ENCODE peak calls at places on chromosome 20, in ten cellular contexts. W is stimulated activated naive CD8-positive, alpha-beta T cell treated with anti-CD3 and anti-CD28 coated beads, Interleukin-15, Interleukin-2, amounts not matched to agents 100 U/mL and 50 U/mL, for 24 hours; B is HCT116; R is heart right ventricle; A is sciatic nerve; O is upper lobe of right lung; M is CD8-positive, alpha-beta T cell; Q is CD4-positive, alpha-beta T cell; C is activated CD8-positive, alpha-beta memory T cell treated with anti-CD3 and anti-CD28 coated beads, Interleukin-2, amount 10 ng/mL, durations not matched to agents 7 days and 5 days; V is left ventricle myocardium superior. Y is an unnamed sample.

GRCh38 chr20:62133051-62133845 is 9.9 kb downstream of the PSMA7 start:
- ATAC-seq in W (no peak), B (no peak), R (peak; percentile 74), A (peak; percentile 37), O (peak; percentile 77), M (no peak), Q (no peak), C (no peak), V (peak; percentile 44), Y (peak; percentile 40)

GRCh38 chr20:24109008-24109407 is 120.4 kb upstream of the GGTLC1 start:
- ATAC-seq in W (peak; percentile 36), B (no peak), R (no peak), A (no peak), O (peak; percentile 13), M (peak; percentile 73), Q (no peak), C (peak; percentile 87), V (no peak), Y (no peak)

GRCh38 chr20:21100590-21101452 is 5.3 kb downstream of the LINC00237 start:
- ATAC-seq in W (no peak), B (no peak), R (no peak), A (peak; percentile 24), O (peak; percentile 13), M (no peak), Q (no peak), C (peak; percentile 18), V (no peak), Y (no peak)

GRCh38 chr20:17845701-17846475 is 122.7 kb downstream of the SNX5 start:
- ATAC-seq in W (no peak), B (no peak), R (no peak), A (no peak), O (peak; percentile 52), M (no peak), Q (no peak), C (peak; percentile 35), V (no peak), Y (no peak)

GRCh38 chr20:38337561-38338140 is 8.6 kb upstream of the LBP start:
- ATAC-seq in W (no peak), B (peak; percentile 99), R (no peak), A (peak; percentile 80), O (peak; percentile 66), M (no peak), Q (no peak), C (no peak), V (peak; percentile 17), Y (no peak)

GRCh38 chr20:62508641-62509051 is 32.9 kb upstream of the GATA5 start:
- ATAC-seq in W (peak; percentile 45), B (peak; percentile 46), R (no peak), A (no peak), O (no peak), M (peak; percentile 11), Q (peak; percentile 24), C (peak; percentile 59), V (no peak), Y (no peak)

GRCh38 chr20:53070714-53071392 is 98.7 kb downstream of the TSHZ2 start:
- ATAC-seq in W (peak; percentile 71), B (no peak), R (no peak), A (no peak), O (no peak), M (no peak), Q (peak; percentile 78), C (no peak), V (no peak), Y (no peak)

GRCh38 chr20:22815584-22815983 is 219.5 kb upstream of the SSTR4 start:
- ATAC-seq in W (no peak), B (peak; percentile 76), R (no peak), A (no peak), O (no peak), M (no peak), Q (no peak), C (no peak), V (no peak), Y (no peak)

GRCh38 chr20:51528263-51529026 is 14.1 kb downstream of the NFATC2 start:
- ATAC-seq in W (peak; percentile 19), B (no peak), R (no peak), A (no peak), O (no peak), M (peak; percentile 22), Q (peak; percentile 46), C (no peak), V (no peak), Y (no peak)

GRCh38 chr20:51660741-51661608 is 107.2 kb downstream of the ATP9A start:
- ATAC-seq in W (peak; percentile 16), B (peak; percentile 56), R (no peak), A (no peak), O (no peak), M (no peak), Q (no peak), C (peak; percentile 35), V (no peak), Y (peak; percentile 28)

GRCh38 chr20:4560667-4561066 is 161.0 kb upstream of the PRND start:
- ATAC-seq in W (no peak), B (no peak), R (no peak), A (no peak), O (no peak), M (no peak), Q (no peak), C (no peak), V (no peak), Y (no peak)

GRCh38 chr20:13546497-13547131 is 92.1 kb downstream of the TASP1 start:
- ATAC-seq in W (peak; percentile 63), B (peak; percentile 86), R (no peak), A (peak; percentile 78), O (peak; percentile 86), M (no peak), Q (no peak), C (no peak), V (peak; percentile 48), Y (no peak)

GRCh38 chr20:3843490-3843889 is 3.1 kb upstream of the MAVS start:
- ATAC-seq in W (no peak), B (peak; percentile 21), R (no peak), A (no peak), O (no peak), M (no peak), Q (no peak), C (no peak), V (no peak), Y (no peak)

GRCh38 chr20:35976012-35976411 is 7.6 kb downstream of the CNBD2 start:
- ATAC-seq in W (no peak), B (no peak), R (peak; percentile 16), A (no peak), O (peak; percentile 22), M (no peak), Q (no peak), C (no peak), V (no peak), Y (no peak)

GRCh38 chr20:1657556-1658334 is at the start of gene SIRPG:
- ATAC-seq in W (peak; percentile 24), B (no peak), R (no peak), A (no peak), O (no peak), M (peak; percentile 51), Q (peak; percentile 68), C (peak; percentile 65), V (no peak), Y (no peak)

GRCh38 chr20:38842017-38842416 is 36.5 kb downstream of the PPP1R16B start:
- ATAC-seq in W (no peak), B (no peak), R (no peak), A (no peak), O (no peak), M (no peak), Q (no peak), C (peak; percentile 29), V (no peak), Y (no peak)

GRCh38 chr20:44196278-44196677 is 9.3 kb upstream of the JPH2 start:
- ATAC-seq in W (no peak), B (peak; percentile 60), R (no peak), A (no peak), O (no peak), M (peak; percentile 61), Q (peak; percentile 67), C (no peak), V (no peak), Y (no peak)

GRCh38 chr20:44772636-44773035 is 27.0 kb downstream of the KCNK15 start:
- ATAC-seq in W (no peak), B (no peak), R (no peak), A (no peak), O (no peak), M (no peak), Q (no peak), C (no peak), V (no peak), Y (no peak)

GRCh38 chr20:24692429-24693190 is 223.2 kb downstream of the SYNDIG1 start:
- ATAC-seq in W (no peak), B (no peak), R (no peak), A (no peak), O (peak; percentile 18), M (no peak), Q (no peak), C (no peak), V (no peak), Y (no peak)

GRCh38 chr20:63434599-63435378 is 37.7 kb downstream of the KCNQ2 start:
- ATAC-seq in W (peak; percentile 71), B (peak; percentile 77), R (peak; percentile 44), A (peak; percentile 38), O (peak; percentile 80), M (peak; percentile 85), Q (peak; percentile 77), C (peak; percentile 80), V (peak; percentile 60), Y (no peak)

GRCh38 chr20:4406627-4407026 is 315.1 kb upstream of the PRND start:
- ATAC-seq in W (no peak), B (peak; percentile 80), R (no peak), A (no peak), O (no peak), M (no peak), Q (no peak), C (no peak), V (no peak), Y (no peak)

GRCh38 chr20:588932-589672 is 21.0 kb downstream of the TCF15 start:
- ATAC-seq in W (no peak), B (peak; percentile 94), R (peak; percentile 27), A (no peak), O (no peak), M (no peak), Q (no peak), C (no peak), V (peak; percentile 24), Y (no peak)

Y was measured in gastroesophageal sphincter.